ENCODE peak calls at places on chromosomes 11 and 22, in four cellular contexts. One of them, this sample, is unnamed.
A peak's percentile ranks its signal among the peaks of the same experiment; 100 is the strongest.

GRCh38 chr11:112024178-112024777 is 930 bp upstream of the DLAT start:
- DNase-seq in H9: no peak
- DNase-seq in trophoblast cell: no peak
- DNase-seq in H1: no peak
- DNase-seq in this sample: peak; percentile 47

GRCh38 chr11:3001496-3001895 is 9.4 kb upstream of the NAP1L4 start:
- DNase-seq in H9: no peak
- DNase-seq in trophoblast cell: no peak
- DNase-seq in H1: no peak
- DNase-seq in this sample: no peak

GRCh38 chr11:100681064-100681502 is 6.0 kb upstream of the ARHGAP42 start:
- DNase-seq in H9: peak; percentile 67
- DNase-seq in trophoblast cell: peak; percentile 78
- DNase-seq in H1: no peak
- DNase-seq in this sample: peak; percentile 71

GRCh38 chr11:119484741-119485605 is 62.0 kb upstream of the THY1 start:
- DNase-seq in H9: peak; percentile 70
- DNase-seq in trophoblast cell: peak; percentile 87
- DNase-seq in H1: no peak
- DNase-seq in this sample: peak; percentile 56

GRCh38 chr11:12223771-12224536 is 113.6 kb downstream of the MICAL2 start:
- DNase-seq in H9: no peak
- DNase-seq in trophoblast cell: peak; percentile 76
- DNase-seq in H1: no peak
- DNase-seq in this sample: no peak

GRCh38 chr11:116730568-116730967 is 42.2 kb downstream of the BUD13 start:
- DNase-seq in H9: no peak
- DNase-seq in trophoblast cell: no peak
- DNase-seq in H1: no peak
- DNase-seq in this sample: no peak

GRCh38 chr11:48101958-48102357 is 114.7 kb upstream of the OR4B1 start:
- DNase-seq in H9: no peak
- DNase-seq in trophoblast cell: no peak
- DNase-seq in H1: no peak
- DNase-seq in this sample: no peak

GRCh38 chr11:84719935-84720577 is 907.1 kb downstream of the DLG2 start:
- DNase-seq in H9: peak; percentile 63
- DNase-seq in trophoblast cell: no peak
- DNase-seq in H1: no peak
- DNase-seq in this sample: peak; percentile 64

GRCh38 chr11:109123811-109124787 is 297.9 kb upstream of the C11orf87 start:
- DNase-seq in H9: peak; percentile 47
- DNase-seq in trophoblast cell: no peak
- DNase-seq in H1: no peak
- DNase-seq in this sample: peak; percentile 74

GRCh38 chr11:114925591-114925990 is 247.3 kb downstream of the NXPE2 start:
- DNase-seq in H9: no peak
- DNase-seq in trophoblast cell: no peak
- DNase-seq in H1: no peak
- DNase-seq in this sample: no peak

GRCh38 chr22:26360169-26360885 is 68.7 kb upstream of the ASPHD2 start:
- DNase-seq in H9: peak; percentile 86
- DNase-seq in trophoblast cell: peak; percentile 62
- DNase-seq in H1: peak; percentile 62
- DNase-seq in this sample: peak; percentile 92

GRCh38 chr22:37812869-37813678 is 5.3 kb downstream of the GCAT start:
- DNase-seq in H9: peak; percentile 17
- DNase-seq in trophoblast cell: no peak
- DNase-seq in H1: no peak
- DNase-seq in this sample: no peak

GRCh38 chr22:41998361-41999261 is at the start of gene WBP2NL:
- DNase-seq in H9: no peak
- DNase-seq in trophoblast cell: peak; percentile 88
- DNase-seq in H1: no peak
- DNase-seq in this sample: no peak

GRCh38 chr11:116192509-116193206 is 580.1 kb downstream of the BUD13 start:
- DNase-seq in H9: no peak
- DNase-seq in trophoblast cell: no peak
- DNase-seq in H1: no peak
- DNase-seq in this sample: peak; percentile 60

GRCh38 chr22:39306456-39307361 is 12.7 kb downstream of the RPL3 start:
- DNase-seq in H9: peak; percentile 74
- DNase-seq in trophoblast cell: peak; percentile 85
- DNase-seq in H1: no peak
- DNase-seq in this sample: peak; percentile 67

GRCh38 chr11:126669416-126669815 is 313.9 kb downstream of the ST3GAL4 start:
- DNase-seq in H9: no peak
- DNase-seq in trophoblast cell: no peak
- DNase-seq in H1: no peak
- DNase-seq in this sample: no peak

GRCh38 chr22:33883561-33883960 is 36.7 kb downstream of the LARGE1 start:
- DNase-seq in H9: no peak
- DNase-seq in trophoblast cell: no peak
- DNase-seq in H1: no peak
- DNase-seq in this sample: peak; percentile 45

GRCh38 chr22:33883961-33884808 is 36.1 kb downstream of the LARGE1 start:
- DNase-seq in H9: no peak
- DNase-seq in trophoblast cell: no peak
- DNase-seq in H1: no peak
- DNase-seq in this sample: no peak

GRCh38 chr22:33882991-33883390 is 37.3 kb downstream of the LARGE1 start:
- DNase-seq in H9: no peak
- DNase-seq in trophoblast cell: no peak
- DNase-seq in H1: no peak
- DNase-seq in this sample: no peak

GRCh38 chr22:33886696-33887095 is 33.6 kb downstream of the LARGE1 start:
- DNase-seq in H9: no peak
- DNase-seq in trophoblast cell: no peak
- DNase-seq in H1: no peak
- DNase-seq in this sample: no peak

GRCh38 chr22:33884829-33885228 is 35.4 kb downstream of the LARGE1 start:
- DNase-seq in H9: no peak
- DNase-seq in trophoblast cell: no peak
- DNase-seq in H1: no peak
- DNase-seq in this sample: no peak
- H3K79me2 ChIP-seq in H9: peaks cover 65% of the 10 kb centered on the region
- H3K79me2 ChIP-seq in trophoblast cell: peaks cover under 1% of the 10 kb centered on the region
- H3K79me2 ChIP-seq in H1: peaks cover 40% of the 10 kb centered on the region
- H3K79me2 ChIP-seq in this sample: peaks cover 64% of the 10 kb centered on the region

DNA sequence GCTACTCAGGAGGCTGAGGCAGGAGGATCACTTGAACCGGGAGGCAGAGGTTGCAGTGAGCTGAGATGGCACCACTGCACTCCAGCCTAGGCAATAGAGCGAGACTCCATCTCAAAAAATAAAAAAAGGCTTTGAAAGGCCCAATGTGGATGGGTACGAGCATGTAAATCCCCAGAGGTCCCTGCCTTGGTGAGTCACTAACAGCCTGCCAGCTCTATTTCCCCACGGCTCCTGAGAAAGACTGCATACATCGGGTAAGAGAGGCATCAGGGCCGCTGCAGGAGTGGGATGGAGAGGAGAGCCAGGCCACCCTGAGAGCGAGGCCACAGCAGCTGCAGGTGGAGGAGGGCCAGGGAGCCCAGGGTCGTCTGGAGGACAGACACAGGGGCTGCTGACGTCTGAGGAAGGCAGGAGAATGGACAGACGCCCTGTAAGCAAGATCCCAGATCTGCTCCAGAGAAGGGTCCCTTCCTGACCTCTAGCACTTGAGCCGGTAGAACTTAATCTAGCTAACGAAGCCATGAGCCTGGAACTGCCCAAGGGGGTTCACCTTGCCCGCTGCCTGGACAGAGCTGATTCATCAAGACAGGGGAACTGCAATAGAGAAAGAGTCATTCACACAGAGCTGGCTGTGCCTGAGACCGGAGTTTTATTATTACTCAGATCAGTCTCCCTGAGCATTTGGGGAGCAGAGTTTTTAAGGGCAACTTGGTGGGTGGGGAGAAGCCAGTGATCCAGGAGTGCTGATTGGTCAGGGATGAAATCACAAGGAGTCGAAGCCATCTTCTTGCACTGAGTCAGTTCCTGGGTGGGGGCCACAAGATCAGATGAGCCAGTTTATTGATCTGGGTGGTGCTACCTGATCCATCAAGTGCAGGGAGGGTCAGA is 5.1 kb upstream of the KRTAP5-9 start:
- DNase-seq in H9: no peak
- DNase-seq in trophoblast cell: no peak
- DNase-seq in H1: no peak
- DNase-seq in this sample: no peak
- H3K27ac ChIP-seq in H9: no peak overlapping the region
- H3K27ac ChIP-seq in trophoblast cell: no peak overlapping the region
- H3K27ac ChIP-seq in H1: no peak overlapping the region
- H3K27ac ChIP-seq in this sample: no peak overlapping the region

GRCh38 chr11:73314121-73314948 is 6.3 kb downstream of the ARHGEF17 start:
- DNase-seq in H9: no peak
- DNase-seq in trophoblast cell: peak; percentile 99
- DNase-seq in H1: no peak
- DNase-seq in this sample: peak; percentile 98
- H4K8ac ChIP-seq in H9: no peak overlapping the region
- H4K8ac ChIP-seq in trophoblast cell: no peak overlapping the region
- H4K8ac ChIP-seq in H1: no peak overlapping the region
- H4K8ac ChIP-seq in this sample: no peak overlapping the region

GRCh38 chr11:35766651-35767050 is 104.1 kb downstream of the TRIM44 start:
- DNase-seq in H9: no peak
- DNase-seq in trophoblast cell: no peak
- DNase-seq in H1: no peak
- DNase-seq in this sample: no peak

GRCh38 chr11:35771722-35772121 is 109.1 kb downstream of the TRIM44 start:
- DNase-seq in H9: no peak
- DNase-seq in trophoblast cell: no peak
- DNase-seq in H1: no peak
- DNase-seq in this sample: peak; percentile 67
- H3K79me2 ChIP-seq in H9: no peaks in the 10 kb centered on the region
- H3K79me2 ChIP-seq in trophoblast cell: no peaks in the 10 kb centered on the region
- H3K79me2 ChIP-seq in H1: no peaks in the 10 kb centered on the region
- H3K79me2 ChIP-seq in this sample: no peaks in the 10 kb centered on the region

DNA sequence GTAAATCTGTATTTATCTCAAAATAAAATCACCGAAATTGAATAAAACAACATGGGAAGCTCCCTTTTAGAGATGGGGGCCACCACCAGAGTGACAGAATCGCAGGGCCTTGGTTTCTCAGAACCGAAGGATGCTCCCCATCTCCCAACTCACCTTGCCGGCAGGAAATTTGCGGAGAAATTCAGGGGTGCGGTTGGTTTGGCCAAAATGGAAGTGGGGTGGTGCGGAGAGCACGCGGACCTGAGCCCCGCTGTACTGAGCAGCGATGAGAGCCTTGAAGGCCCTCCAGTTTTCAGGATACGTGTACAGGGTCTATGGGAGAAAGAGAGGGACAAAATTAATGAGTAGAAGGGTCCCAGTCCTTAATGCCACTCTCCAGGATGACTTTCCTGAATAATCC is 1.3 kb downstream of the EEF1G start:
- DNase-seq in H9: no peak
- DNase-seq in trophoblast cell: no peak
- DNase-seq in H1: no peak
- DNase-seq in this sample: no peak
- H3K27ac ChIP-seq in H9: no peak overlapping the region
- H3K27ac ChIP-seq in trophoblast cell: no peak overlapping the region
- H3K27ac ChIP-seq in H1: no peak overlapping the region
- H3K27ac ChIP-seq in this sample: no peak overlapping the region

GRCh38 chr11:17714870-17715269 is 4.5 kb upstream of the MYOD1 start:
- DNase-seq in H9: no peak
- DNase-seq in trophoblast cell: no peak
- DNase-seq in H1: no peak
- DNase-seq in this sample: no peak
- H4K8ac ChIP-seq in H9: no peak overlapping the region
- H4K8ac ChIP-seq in trophoblast cell: no peak overlapping the region
- H4K8ac ChIP-seq in H1: no peak overlapping the region
- H4K8ac ChIP-seq in this sample: no peak overlapping the region

DNA sequence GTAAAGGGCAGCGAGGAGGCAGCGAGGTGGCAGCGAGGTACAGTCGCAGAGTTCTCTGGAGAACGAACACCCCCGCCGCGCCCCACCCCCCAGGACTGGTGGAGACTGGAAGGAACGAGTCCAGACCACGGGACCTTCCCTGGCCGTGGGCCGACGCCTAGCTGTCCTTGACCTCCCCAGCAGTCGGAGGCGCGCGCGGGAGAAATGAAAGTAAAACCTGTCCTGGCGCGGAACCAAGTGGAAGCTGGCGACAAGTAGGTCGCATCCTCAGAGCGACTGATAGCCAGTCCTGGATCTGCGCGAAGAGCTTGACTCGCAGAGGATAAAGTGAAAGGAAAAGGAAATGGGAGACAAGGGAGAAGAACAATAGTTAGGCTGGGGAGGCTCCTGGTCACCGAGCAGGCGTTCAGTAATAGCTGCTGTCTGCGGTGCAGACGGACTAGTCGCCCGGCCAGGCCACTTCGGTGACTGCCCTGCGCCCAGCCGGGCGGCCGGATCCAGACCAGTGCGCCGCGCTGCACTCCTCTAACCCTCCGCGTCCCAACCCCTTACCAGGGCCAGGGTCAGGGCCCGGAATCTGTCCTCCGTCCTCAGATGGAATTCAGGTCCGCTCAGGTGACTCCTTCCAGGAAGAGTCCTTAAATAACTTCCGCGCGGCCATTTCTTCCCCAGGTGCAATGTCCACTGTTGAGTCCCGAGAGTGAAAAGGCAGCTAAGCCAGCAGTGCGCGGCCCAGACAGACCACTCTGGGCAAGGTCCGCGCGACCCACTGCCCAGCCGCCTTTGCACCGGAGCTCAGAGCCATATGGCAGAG is 1.9 kb upstream of the ADM start:
- DNase-seq in H9: peak; percentile 59
- DNase-seq in trophoblast cell: peak; percentile 59
- DNase-seq in H1: no peak
- DNase-seq in this sample: peak; percentile 72
- H3K79me2 ChIP-seq in H9: peaks cover 7% of the 10 kb centered on the region
- H3K79me2 ChIP-seq in trophoblast cell: peaks cover 36% of the 10 kb centered on the region
- H3K79me2 ChIP-seq in H1: no peaks in the 10 kb centered on the region
- H3K79me2 ChIP-seq in this sample: peaks cover 21% of the 10 kb centered on the region